ENCODE peak calls at places on chromosomes 13 and 19, in eight cellular contexts. A is effector memory CD4-positive, alpha-beta T cell; U is iris pigment epithelial cell; L is Right ventricle myocardium superior; R is NCI-H1436; M is ACHN; W is CD4-positive, alpha-beta T cell; Z is WTC11. T is an unnamed sample.

GRCh38 chr13:50708461-50708860 is 135.0 kb downstream of the DLEU7 start:
- DNase-seq in A (no peak), U (no peak), L (no peak), R (no peak), M (no peak), W (no peak), Z (no peak), T (no peak)

GRCh38 chr13:20616059-20616797 is 49.3 kb downstream of the IFT88 start:
- DNase-seq in A (no peak), U (peak; percentile 96), L (no peak), R (no peak), M (no peak), W (no peak), Z (no peak), T (no peak)

GRCh38 chr19:35206379-35206778 is 22.2 kb downstream of the FAM187B start:
- DNase-seq in A (peak; percentile 55), U (no peak), L (no peak), R (no peak), M (no peak), W (peak; percentile 52), Z (no peak), T (no peak)

GRCh38 chr13:43196750-43197149 is 173.4 kb downstream of the DNAJC15 start:
- DNase-seq in A (no peak), U (no peak), L (no peak), R (no peak), M (no peak), W (no peak), Z (no peak), T (no peak)

GRCh38 chr13:21976159-21976558 is 305.3 kb downstream of the FGF9 start:
- DNase-seq in A (no peak), U (no peak), L (no peak), R (no peak), M (no peak), W (no peak), Z (no peak), T (no peak)

GRCh38 chr19:7083076-7083956 is 13.8 kb downstream of the ZNF557 start:
- DNase-seq in A (no peak), U (peak; percentile 38), L (no peak), R (no peak), M (peak; percentile 38), W (no peak), Z (no peak), T (no peak)

GRCh38 chr13:49319555-49320350 is 72.0 kb downstream of the CDADC1 start:
- DNase-seq in A (no peak), U (peak; percentile 68), L (no peak), R (no peak), M (no peak), W (no peak), Z (no peak), T (no peak)

GRCh38 chr19:3975637-3976087 is 4.8 kb upstream of the DAPK3 start:
- DNase-seq in A (no peak), U (no peak), L (no peak), R (no peak), M (no peak), W (no peak), Z (no peak), T (no peak)

GRCh38 chr19:15050639-15051038 is 1.4 kb downstream of the CASP14 start:
- DNase-seq in A (no peak), U (no peak), L (no peak), R (no peak), M (no peak), W (no peak), Z (no peak), T (no peak)

GRCh38 chr13:37741536-37741935 is 128.0 kb downstream of the TRPC4 start:
- DNase-seq in A (no peak), U (no peak), L (no peak), R (no peak), M (no peak), W (no peak), Z (no peak), T (no peak)

GRCh38 chr13:49418206-49418605 is 25.7 kb downstream of the CAB39L start:
- DNase-seq in A (no peak), U (no peak), L (no peak), R (no peak), M (no peak), W (no peak), Z (no peak), T (no peak)

GRCh38 chr19:53102186-53102585 is 1.0 kb downstream of the ZNF160 start:
- DNase-seq in A (no peak), U (no peak), L (no peak), R (no peak), M (no peak), W (no peak), Z (no peak), T (no peak)

GRCh38 chr19:51821921-51822716 is 27.2 kb downstream of the FPR3 start:
- DNase-seq in A (no peak), U (peak; percentile 54), L (no peak), R (no peak), M (no peak), W (no peak), Z (no peak), T (no peak)

GRCh38 chr19:10998045-10998533 is 37.3 kb downstream of the SMARCA4 start:
- DNase-seq in A (no peak), U (peak; percentile 78), L (no peak), R (no peak), M (no peak), W (no peak), Z (no peak), T (no peak)

GRCh38 chr19:3450796-3451411 is 29.4 kb downstream of the SMIM24 start:
- DNase-seq in A (no peak), U (peak; percentile 100), L (peak; percentile 75), R (no peak), M (peak; percentile 98), W (no peak), Z (no peak), T (peak; percentile 67)

GRCh38 chr13:35704331-35704730 is 227.8 kb upstream of the MAB21L1 start:
- DNase-seq in A (no peak), U (no peak), L (no peak), R (no peak), M (no peak), W (no peak), Z (no peak), T (no peak)

GRCh38 chr19:14033946-14034345 is 2.4 kb downstream of the IL27RA start:
- DNase-seq in A (no peak), U (no peak), L (no peak), R (no peak), M (no peak), W (no peak), Z (no peak), T (no peak)

GRCh38 chr19:34336781-34337271 is 28.2 kb upstream of the GPI start:
- DNase-seq in A (peak; percentile 14), U (peak; percentile 35), L (no peak), R (no peak), M (peak; percentile 40), W (peak; percentile 23), Z (no peak), T (peak; percentile 57)

GRCh38 chr13:113991676-113992179 is 17.9 kb upstream of the C13orf46 start:
- DNase-seq in A (no peak), U (no peak), L (no peak), R (no peak), M (no peak), W (no peak), Z (no peak), T (no peak)

GRCh38 chr13:53038993-53039392 is 10.4 kb downstream of the OLFM4 start:
- DNase-seq in A (no peak), U (no peak), L (no peak), R (no peak), M (no peak), W (no peak), Z (no peak), T (no peak)

GRCh38 chr19:46288896-46289588 is 7.8 kb upstream of the HIF3A start:
- DNase-seq in A (no peak), U (peak; percentile 98), L (no peak), R (no peak), M (peak; percentile 79), W (no peak), Z (no peak), T (peak; percentile 68)

GRCh38 chr19:30968210-30968609 is 381.0 kb downstream of the TSHZ3 start:
- DNase-seq in A (no peak), U (no peak), L (no peak), R (no peak), M (no peak), W (no peak), Z (peak; percentile 19), T (no peak)

GRCh38 chr13:32969516-32969941 is 46.7 kb upstream of the KL start:
- DNase-seq in A (no peak), U (peak; percentile 80), L (no peak), R (no peak), M (peak; percentile 78), W (no peak), Z (no peak), T (peak; percentile 25)

GRCh38 chr19:14979136-14979497 is 547 bp downstream of the SLC1A6 start:
- DNase-seq in A (no peak), U (no peak), L (no peak), R (no peak), M (no peak), W (no peak), Z (peak; percentile 45), T (no peak)

GRCh38 chr13:27168870-27169525 is 2.6 kb downstream of the USP12 start:
- DNase-seq in A (no peak), U (no peak), L (no peak), R (no peak), M (no peak), W (no peak), Z (no peak), T (no peak)

GRCh38 chr19:18229474-18229873 is 3.2 kb upstream of the PDE4C start:
- DNase-seq in A (no peak), U (no peak), L (no peak), R (no peak), M (no peak), W (no peak), Z (no peak), T (no peak)

GRCh38 chr13:76440568-76440967 is 445.6 kb downstream of the KCTD12 start:
- DNase-seq in A (no peak), U (no peak), L (no peak), R (no peak), M (no peak), W (no peak), Z (no peak), T (no peak)

GRCh38 chr19:53927745-53928144 is 18.7 kb downstream of the CACNG7 start:
- DNase-seq in A (no peak), U (peak; percentile 76), L (no peak), R (no peak), M (peak; percentile 38), W (peak; percentile 26), Z (peak; percentile 88), T (peak; percentile 57)

GRCh38 chr13:26011996-26012688 is 39.7 kb downstream of the SHISA2 start:
- DNase-seq in A (peak; percentile 49), U (no peak), L (no peak), R (no peak), M (no peak), W (peak; percentile 49), Z (no peak), T (peak; percentile 25)

GRCh38 chr19:53898680-53899341 is 10.3 kb upstream of the CACNG7 start:
- DNase-seq in A (no peak), U (no peak), L (no peak), R (no peak), M (no peak), W (no peak), Z (peak; percentile 100), T (peak; percentile 78)

GRCh38 chr13:110938662-110939421 is 24.0 kb upstream of the ANKRD10 start:
- DNase-seq in A (no peak), U (no peak), L (no peak), R (no peak), M (no peak), W (no peak), Z (no peak), T (no peak)

GRCh38 chr19:27774827-27775226 is 1438.1 kb downstream of the UQCRFS1 start:
- DNase-seq in A (no peak), U (no peak), L (no peak), R (no peak), M (peak; percentile 42), W (no peak), Z (peak; percentile 42), T (peak; percentile 48)

T was measured in A673.